ENCODE peak calls at places on chromosomes 4 and X, in six cellular contexts. J is cardiac fibroblast, N is upper lobe of left lung, V is A549, T is ascending aorta, H is astrocyte. E is an unnamed sample.

GRCh38 chrX:9576059-9576458 is 111.2 kb downstream of the TBL1X start:
- DNase-seq in H (no peak), T (no peak), N (no peak), J (no peak), V (no peak), E (no peak)

GRCh38 chr4:78644744-78645330 is 93.3 kb downstream of the ANXA3 start:
- DNase-seq in J (peak; percentile 91), V (peak; percentile 83), N (no peak), T (no peak), H (peak; percentile 77), E (peak; percentile 61)

GRCh38 chr4:101695176-101695575 is 95.4 kb upstream of the BANK1 start:
- DNase-seq in H (peak; percentile 44), T (no peak), N (no peak), V (no peak), J (peak; percentile 8), E (no peak)

GRCh38 chr4:182604161-182604591 is 313.0 kb downstream of the DCTD start:
- DNase-seq in T (no peak), J (peak; percentile 60), H (peak; percentile 88), N (no peak), V (no peak), E (no peak)

GRCh38 chr4:153538408-153539057 is 72.4 kb downstream of the TMEM131L start:
- DNase-seq in V (no peak), N (no peak), H (no peak), T (no peak), J (peak; percentile 39), E (no peak)

GRCh38 chr4:17038510-17039176 is 140.2 kb upstream of the LDB2 start:
- DNase-seq in H (no peak), N (no peak), J (no peak), T (no peak), V (no peak), E (no peak)

GRCh38 chrX:11908371-11908770 is 150.3 kb downstream of the MSL3 start:
- DNase-seq in H (peak; percentile 15), N (no peak), J (peak; percentile 45), V (peak; percentile 20), T (no peak), E (no peak)

GRCh38 chrX:109679820-109680219 is 53.2 kb downstream of the ACSL4 start:
- DNase-seq in H (no peak), V (no peak), T (no peak), N (no peak), J (no peak), E (no peak)

GRCh38 chrX:150268839-150269238 is 94.3 kb upstream of the MAMLD1 start:
- DNase-seq in J (no peak), N (no peak), T (no peak), H (no peak), V (no peak), E (no peak)

GRCh38 chr4:78057135-78057599 is at the start of gene FRAS1:
- DNase-seq in N (peak; percentile 84), H (peak; percentile 22), T (no peak), V (peak; percentile 20), J (no peak), E (peak; percentile 15)

GRCh38 chr4:160129439-160129838 is 1026.6 kb downstream of the RAPGEF2 start:
- DNase-seq in N (no peak), T (no peak), V (peak; percentile 27), H (peak; percentile 60), J (no peak), E (no peak)

GRCh38 chr4:972651-973424 is 531 bp downstream of the DGKQ start:
- DNase-seq in T (no peak), H (no peak), J (peak; percentile 20), V (no peak), N (peak; percentile 91), E (no peak)

GRCh38 chrX:111447298-111447697 is 35.3 kb upstream of the DCX start:
- DNase-seq in H (peak; percentile 1), V (peak; percentile 16), T (no peak), J (peak; percentile 0), N (no peak), E (no peak)

GRCh38 chr4:102500371-102501175 is 586 bp upstream of the NFKB1 start:
- DNase-seq in J (peak; percentile 59), T (no peak), V (peak; percentile 37), N (no peak), H (peak; percentile 49), E (no peak)

GRCh38 chrX:109774706-109775105 is 41.6 kb upstream of the ACSL4 start:
- DNase-seq in N (no peak), T (no peak), H (peak; percentile 68), J (peak; percentile 91), V (peak; percentile 56), E (peak; percentile 4)

GRCh38 chr4:3652586-3652985 is 113.6 kb upstream of the ADRA2C start:
- DNase-seq in J (no peak), V (no peak), T (no peak), H (no peak), N (peak; percentile 37), E (no peak)
- H3K4me3 ChIP-seq in J (no peak overlapping the region), V (no peak overlapping the region), T (no peak overlapping the region), H (no peak overlapping the region), N (no peak overlapping the region), E (no peak overlapping the region)

GRCh38 chr4:8177956-8178355 is 19.3 kb upstream of the ABLIM2 start:
- DNase-seq in T (no peak), V (no peak), H (no peak), J (no peak), N (no peak), E (no peak)

GRCh38 chr4:8175686-8176085 is 17.1 kb upstream of the ABLIM2 start:
- DNase-seq in J (no peak), V (no peak), T (no peak), N (no peak), H (no peak), E (no peak)

GRCh38 chr4:8177544-8177943 is 18.9 kb upstream of the ABLIM2 start:
- DNase-seq in N (no peak), V (no peak), J (no peak), H (no peak), T (no peak), E (no peak)

GRCh38 chr4:8174970-8175369 is 16.4 kb upstream of the ABLIM2 start:
- DNase-seq in V (no peak), T (no peak), J (no peak), H (no peak), N (no peak), E (no peak)

DNA sequence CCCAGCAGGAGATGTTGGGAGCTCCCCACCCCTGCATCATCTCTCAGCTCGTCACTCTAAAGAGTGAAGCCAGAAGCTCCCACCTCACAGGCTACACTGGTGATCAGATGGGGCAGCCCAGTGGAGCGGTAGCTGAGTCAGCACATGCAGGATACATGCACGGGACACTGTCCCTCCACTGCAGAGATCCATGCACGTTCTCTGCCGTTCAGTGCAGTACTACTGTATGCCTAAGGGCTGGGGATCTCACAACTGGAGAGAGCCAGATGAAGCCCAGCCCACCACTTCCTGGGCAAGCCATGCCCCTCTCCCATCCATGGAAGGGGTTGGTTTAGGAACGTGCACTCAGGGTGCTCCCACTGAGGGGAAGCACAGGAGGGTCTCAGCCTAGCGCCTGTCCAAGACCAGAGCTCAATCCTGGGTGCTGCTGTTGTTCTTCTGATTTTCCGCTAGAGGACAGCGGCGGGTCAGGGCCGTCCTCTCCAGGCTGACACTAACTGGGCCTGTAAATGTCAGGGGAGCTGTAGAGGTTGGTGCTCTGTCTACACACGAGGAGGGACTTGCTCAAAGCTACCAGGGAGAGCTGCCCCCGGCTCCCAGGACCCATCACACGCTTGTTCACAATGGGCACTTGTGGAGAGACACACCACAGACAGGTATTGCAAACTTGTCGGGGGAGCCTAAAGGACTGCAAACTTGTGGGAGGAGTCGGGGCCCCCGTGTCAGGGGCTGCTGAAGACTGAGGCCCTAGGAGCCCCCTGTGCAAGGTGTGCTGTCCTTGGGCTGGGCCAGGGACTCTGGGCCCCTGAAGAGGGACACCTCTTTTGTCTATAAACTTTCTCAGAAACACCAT is 18.2 kb upstream of the ABLIM2 start:
- DNase-seq in V (peak; percentile 60), J (peak; percentile 74), H (peak; percentile 31), T (no peak), N (peak; percentile 42), E (no peak)
- TF ChIP-seq CTCF in V (peak; percentile 69), J (peak; percentile 98), H (peak; percentile 72), T (peak; percentile 67), N (peak; percentile 86), E (peak; percentile 82)

DNA sequence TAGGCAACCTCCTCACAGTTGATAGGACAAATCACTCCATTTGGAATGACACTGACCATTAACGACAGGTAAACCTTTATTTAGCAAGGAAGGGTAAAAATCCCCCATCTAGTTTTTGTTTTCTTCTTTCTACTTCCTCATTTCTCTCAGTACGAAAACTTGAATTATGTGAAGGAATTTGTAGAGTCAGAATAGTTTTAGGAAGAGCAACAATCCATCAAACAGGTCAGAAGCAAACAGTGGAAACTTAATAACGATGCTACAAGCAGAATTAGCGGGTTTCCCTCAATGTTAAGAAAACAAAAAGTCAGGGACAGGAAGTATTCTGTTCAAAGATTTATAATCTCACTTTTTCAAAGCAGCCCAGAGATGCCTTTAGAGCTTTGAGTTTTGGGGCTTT is 2.8 kb downstream of the GSX2 start:
- DNase-seq in V (no peak), T (no peak), J (no peak), N (no peak), H (no peak), E (no peak)
- H3K4me3 ChIP-seq in V (no peak overlapping the region), T (no peak overlapping the region), J (no peak overlapping the region), N (no peak overlapping the region), H (no peak overlapping the region), E (no peak overlapping the region)

GRCh38 chrX:138709886-138710285 is 1.6 kb downstream of the FGF13 start:
- DNase-seq in N (no peak), J (no peak), H (no peak), T (no peak), V (no peak), E (no peak)

GRCh38 chrX:138710311-138710791 is 1.2 kb downstream of the FGF13 start:
- DNase-seq in J (no peak), V (peak; percentile 0), H (no peak), N (no peak), T (no peak), E (no peak)

GRCh38 chrX:138708268-138708667 is 3.2 kb downstream of the FGF13 start:
- DNase-seq in T (no peak), N (no peak), J (no peak), H (peak; percentile 52), V (no peak), E (no peak)

GRCh38 chrX:138710866-138711331 is 618 bp downstream of the FGF13 start:
- DNase-seq in T (no peak), N (peak; percentile 64), V (no peak), H (no peak), J (no peak), E (no peak)

DNA sequence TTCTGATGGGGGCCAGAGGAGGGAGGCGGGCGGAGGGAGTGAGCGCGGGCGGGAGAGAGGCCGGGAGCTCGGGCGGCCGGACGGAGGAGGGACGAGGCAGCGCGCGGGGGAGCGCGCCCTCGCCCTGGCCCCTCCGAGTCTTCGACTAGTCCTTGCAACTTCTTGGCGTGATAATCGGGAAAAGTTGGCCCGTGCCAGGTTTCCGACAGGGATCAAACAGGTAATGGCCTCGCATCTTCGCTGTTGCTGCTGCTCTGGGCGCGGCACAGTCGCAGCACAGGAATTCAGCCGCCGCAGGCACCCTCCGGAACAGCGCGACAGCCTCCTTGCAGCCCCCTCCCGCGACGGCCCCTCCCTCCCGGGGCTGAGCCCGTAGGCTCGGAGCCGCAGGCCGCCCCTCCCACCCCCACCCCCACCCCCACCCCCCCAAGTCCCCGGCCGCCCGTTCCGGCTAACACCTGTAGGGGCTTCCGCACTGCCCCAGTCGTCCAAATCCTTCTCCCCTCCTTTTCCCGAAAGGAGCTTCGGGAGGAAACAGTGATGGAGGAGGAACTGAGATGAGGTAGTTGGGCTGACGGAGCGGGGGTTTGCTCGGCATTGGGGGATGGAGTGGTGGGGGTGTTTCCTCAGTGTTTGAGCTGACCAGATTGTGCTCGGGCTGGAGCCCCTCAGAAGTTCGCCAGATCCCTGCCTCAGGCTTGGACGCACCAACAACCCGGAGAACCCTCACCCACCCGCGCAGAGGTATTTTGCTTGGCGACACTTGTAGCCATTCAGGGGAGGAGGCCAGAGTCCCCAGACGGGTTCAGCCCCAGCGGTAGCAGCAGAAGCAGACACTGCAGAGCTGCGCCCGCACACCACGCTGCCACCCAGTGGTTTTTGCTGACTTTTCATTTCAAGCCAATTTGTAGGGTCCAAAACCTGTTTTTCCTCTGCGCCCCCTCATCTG is at the start of gene FGF13:
- DNase-seq in H (no peak), N (peak; percentile 49), T (no peak), J (no peak), V (peak; percentile 24), E (no peak)
- TF ChIP-seq CTCF in H (no peak), N (no peak), T (no peak), J (no peak), V (no peak), E (no peak)

E was measured in HFF-Myc.